ENCODE peak calls at places on chromosomes 5 and 9, in five cellular contexts. One of them, this sample, is unnamed.

GRCh38 chr5:126492939-126493338 is 69.7 kb downstream of the GRAMD2B start:
- DNase-seq in activated CD8-positive, alpha-beta memory T cell treated with anti-CD3 and anti-CD28 coated beads for 24 hours: no peak
- DNase-seq in SW 1271: no peak
- DNase-seq in Ammon's horn: no peak
- DNase-seq in cardiac muscle cell: peak
- DNase-seq in this sample: no peak

GRCh38 chr5:80668016-80668969 is 13.5 kb upstream of the DHFR start:
- DNase-seq in SW 1271: no peak
- DNase-seq in activated CD8-positive, alpha-beta memory T cell treated with anti-CD3 and anti-CD28 coated beads for 24 hours: no peak
- DNase-seq in Ammon's horn: no peak
- DNase-seq in cardiac muscle cell: no peak
- DNase-seq in this sample: no peak

GRCh38 chr9:135884328-135885035 is 22.9 kb downstream of the CAMSAP1 start:
- DNase-seq in activated CD8-positive, alpha-beta memory T cell treated with anti-CD3 and anti-CD28 coated beads for 24 hours: peak
- DNase-seq in cardiac muscle cell: peak
- DNase-seq in SW 1271: no peak
- DNase-seq in Ammon's horn: no peak
- DNase-seq in this sample: peak

GRCh38 chr5:150523472-150524350 is 15.8 kb downstream of the NDST1 start:
- DNase-seq in cardiac muscle cell: peak
- DNase-seq in activated CD8-positive, alpha-beta memory T cell treated with anti-CD3 and anti-CD28 coated beads for 24 hours: no peak
- DNase-seq in SW 1271: peak
- DNase-seq in Ammon's horn: peak
- DNase-seq in this sample: peak

GRCh38 chr5:180975338-180975737 is 13.3 kb upstream of the BTNL3 start:
- DNase-seq in cardiac muscle cell: no peak
- DNase-seq in Ammon's horn: no peak
- DNase-seq in activated CD8-positive, alpha-beta memory T cell treated with anti-CD3 and anti-CD28 coated beads for 24 hours: no peak
- DNase-seq in SW 1271: no peak
- DNase-seq in this sample: no peak

GRCh38 chr5:157941616-157942015 is 82.7 kb upstream of the CLINT1 start:
- DNase-seq in Ammon's horn: no peak
- DNase-seq in SW 1271: no peak
- DNase-seq in activated CD8-positive, alpha-beta memory T cell treated with anti-CD3 and anti-CD28 coated beads for 24 hours: no peak
- DNase-seq in cardiac muscle cell: no peak
- DNase-seq in this sample: no peak

GRCh38 chr5:27876071-27876470 is 837.7 kb upstream of the CDH9 start:
- DNase-seq in Ammon's horn: no peak
- DNase-seq in activated CD8-positive, alpha-beta memory T cell treated with anti-CD3 and anti-CD28 coated beads for 24 hours: no peak
- DNase-seq in cardiac muscle cell: peak
- DNase-seq in SW 1271: peak
- DNase-seq in this sample: no peak

GRCh38 chr9:111038336-111039202 is at the start of gene LPAR1:
- DNase-seq in activated CD8-positive, alpha-beta memory T cell treated with anti-CD3 and anti-CD28 coated beads for 24 hours: no peak
- DNase-seq in Ammon's horn: peak
- DNase-seq in cardiac muscle cell: peak
- DNase-seq in SW 1271: peak
- DNase-seq in this sample: no peak

GRCh38 chr9:95008151-95008771 is 281.8 kb downstream of the AOPEP start:
- DNase-seq in activated CD8-positive, alpha-beta memory T cell treated with anti-CD3 and anti-CD28 coated beads for 24 hours: no peak
- DNase-seq in cardiac muscle cell: no peak
- DNase-seq in SW 1271: no peak
- DNase-seq in Ammon's horn: no peak
- DNase-seq in this sample: no peak

GRCh38 chr5:68962632-68963484 is 131.0 kb upstream of the SLC30A5 start:
- DNase-seq in SW 1271: peak
- DNase-seq in activated CD8-positive, alpha-beta memory T cell treated with anti-CD3 and anti-CD28 coated beads for 24 hours: no peak
- DNase-seq in Ammon's horn: peak
- DNase-seq in cardiac muscle cell: peak
- DNase-seq in this sample: peak

This sample was measured in erythroblast.